ENCODE peak calls at places on chromosome 11, in six cellular contexts. T is cardiac fibroblast, J is mesenchymal stem cell, U is brain microvascular endothelial cell, X is heart right ventricle, P is heart left ventricle. C is an unnamed sample.

GRCh38 chr11:17490232-17490631 is 13.6 kb upstream of the ABCC8 start:
- DNase-seq in T (no peak), J (no peak), U (no peak), X (no peak), P (no peak), C (no peak)

GRCh38 chr11:62725686-62726085 is 1.6 kb downstream of the HNRNPUL2 start:
- DNase-seq in T (no peak), J (no peak), U (no peak), X (no peak), P (no peak), C (no peak)

GRCh38 chr11:79087957-79088318 is 352.9 kb downstream of the TENM4 start:
- DNase-seq in T (peak), J (peak), U (peak), X (no peak), P (no peak), C (no peak)

GRCh38 chr11:69638941-69639681 is 1.8 kb upstream of the CCND1 start:
- DNase-seq in T (peak), J (peak), U (peak), X (peak), P (peak), C (peak)

GRCh38 chr11:71324788-71325417 is 72.5 kb upstream of the SHANK2 start:
- DNase-seq in T (no peak), J (no peak), U (no peak), X (no peak), P (no peak), C (no peak)

GRCh38 chr11:125270711-125271110 is 106.2 kb downstream of the PKNOX2 start:
- DNase-seq in T (no peak), J (no peak), U (peak), X (no peak), P (no peak), C (no peak)

GRCh38 chr11:17563248-17563647 is 16.2 kb downstream of the OTOG start:
- DNase-seq in T (no peak), J (no peak), U (no peak), X (no peak), P (no peak), C (no peak)

GRCh38 chr11:102730036-102730815 is 5.5 kb upstream of the MMP8 start:
- DNase-seq in T (peak), J (peak), U (no peak), X (no peak), P (no peak), C (no peak)

GRCh38 chr11:70524096-70524922 is 126.0 kb downstream of the CTTN start:
- DNase-seq in T (peak), J (peak), U (peak), X (no peak), P (peak), C (no peak)

GRCh38 chr11:106627694-106628093 is 390.6 kb downstream of the GUCY1A2 start:
- DNase-seq in T (no peak), J (no peak), U (no peak), X (no peak), P (no peak), C (no peak)

GRCh38 chr11:45625611-45626010 is 39.8 kb downstream of the CHST1 start:
- DNase-seq in T (no peak), J (no peak), U (no peak), X (no peak), P (no peak), C (no peak)

GRCh38 chr11:79487412-79487811 is 46.6 kb upstream of the TENM4 start:
- DNase-seq in T (no peak), J (no peak), U (no peak), X (no peak), P (no peak), C (no peak)

GRCh38 chr11:27718346-27718852 is 18.1 kb upstream of the BDNF start:
- DNase-seq in T (peak), J (peak), U (peak), X (no peak), P (no peak), C (peak)

GRCh38 chr11:60633645-60634044 is 65.8 kb upstream of the MS4A8 start:
- DNase-seq in T (no peak), J (no peak), U (no peak), X (no peak), P (no peak), C (no peak)

GRCh38 chr11:117315285-117316196 is 515 bp downstream of the BACE1 start:
- DNase-seq in T (no peak), J (peak), U (no peak), X (no peak), P (peak), C (no peak)

GRCh38 chr11:1219836-1220810 is 2.7 kb upstream of the MUC5B start:
- DNase-seq in T (peak), J (no peak), U (no peak), X (peak), P (peak), C (no peak)

GRCh38 chr11:112082729-112083128 is 3.8 kb downstream of the TIMM8B start:
- DNase-seq in T (peak), J (peak), U (peak), X (no peak), P (no peak), C (no peak)

GRCh38 chr11:84524422-84525051 is 1102.6 kb downstream of the DLG2 start:
- DNase-seq in T (peak), J (peak), U (no peak), X (no peak), P (no peak), C (no peak)

GRCh38 chr11:1568451-1568911 is 3.6 kb downstream of the DUSP8 start:
- DNase-seq in T (no peak), J (no peak), U (no peak), X (no peak), P (peak), C (no peak)

GRCh38 chr11:14393129-14393528 is 34.1 kb upstream of the RRAS2 start:
- DNase-seq in T (no peak), J (no peak), U (no peak), X (no peak), P (no peak), C (no peak)

GRCh38 chr11:69535928-69536327 is 54.5 kb downstream of the LINC01488 start:
- DNase-seq in T (no peak), J (no peak), U (no peak), X (no peak), P (no peak), C (no peak)

GRCh38 chr11:63769719-63770443 is 1.3 kb upstream of the ZFTA start:
- DNase-seq in T (no peak), J (peak), U (no peak), X (peak), P (no peak), C (no peak)

GRCh38 chr11:7480132-7480531 is 5.2 kb upstream of the OLFML1 start:
- DNase-seq in T (peak), J (no peak), U (no peak), X (no peak), P (no peak), C (peak)

GRCh38 chr11:60477035-60477445 is 15.5 kb upstream of the MS4A12 start:
- DNase-seq in T (no peak), J (no peak), U (no peak), X (no peak), P (no peak), C (no peak)

DNA sequence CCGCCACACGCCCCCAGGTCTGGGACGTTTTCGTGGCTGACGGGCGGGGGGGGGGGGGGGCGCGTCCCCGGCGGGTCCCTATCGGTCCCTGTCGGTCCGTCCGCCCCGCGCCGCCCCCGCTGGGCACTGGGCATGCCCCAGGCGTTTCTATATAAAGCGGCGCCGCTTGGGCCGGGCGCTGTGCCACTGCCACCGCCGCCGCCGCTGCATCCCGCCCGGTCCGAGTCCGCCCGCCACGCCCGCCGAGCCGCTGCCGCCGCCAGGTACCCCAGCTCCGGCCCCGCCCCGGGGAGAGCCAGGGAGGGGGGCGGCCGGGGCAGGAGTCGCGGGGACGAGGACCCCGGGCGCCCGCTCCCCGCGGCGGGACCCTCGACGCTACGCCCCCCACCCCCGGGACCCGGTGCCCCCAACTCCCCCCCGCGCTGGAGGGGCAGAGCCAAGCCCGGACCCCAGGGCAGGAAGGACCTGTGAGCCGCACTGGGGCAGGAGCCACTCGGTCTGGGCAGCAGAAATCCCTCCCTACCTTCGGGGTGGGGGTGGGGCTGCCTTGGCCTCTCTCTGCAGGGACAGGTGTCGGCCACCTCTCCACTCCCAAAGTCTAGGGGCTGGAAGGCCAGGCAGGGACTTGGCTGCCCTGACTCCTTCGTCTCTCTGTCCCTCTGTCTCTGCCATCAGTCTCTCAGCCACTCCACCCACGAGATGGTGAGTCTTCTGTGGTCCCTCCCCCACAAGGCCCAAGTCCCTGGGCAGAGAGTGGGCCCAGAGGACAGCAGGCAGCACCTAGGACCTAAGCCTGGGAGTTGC is at the start of gene CARNS1:
- DNase-seq in T (no peak), J (no peak), U (no peak), X (no peak), P (no peak), C (no peak)
- H3K4me3 ChIP-seq in T (no peak), J (peak), U (no peak), X (peak), P (peak), C (peak)

GRCh38 chr11:16225623-16226022 is 130.7 kb downstream of the SOX6 start:
- DNase-seq in T (no peak), J (peak), U (no peak), X (no peak), P (no peak), C (no peak)
- H3K4me3 ChIP-seq in T (no peak), J (no peak), U (no peak), X (no peak), P (no peak), C (no peak)

DNA sequence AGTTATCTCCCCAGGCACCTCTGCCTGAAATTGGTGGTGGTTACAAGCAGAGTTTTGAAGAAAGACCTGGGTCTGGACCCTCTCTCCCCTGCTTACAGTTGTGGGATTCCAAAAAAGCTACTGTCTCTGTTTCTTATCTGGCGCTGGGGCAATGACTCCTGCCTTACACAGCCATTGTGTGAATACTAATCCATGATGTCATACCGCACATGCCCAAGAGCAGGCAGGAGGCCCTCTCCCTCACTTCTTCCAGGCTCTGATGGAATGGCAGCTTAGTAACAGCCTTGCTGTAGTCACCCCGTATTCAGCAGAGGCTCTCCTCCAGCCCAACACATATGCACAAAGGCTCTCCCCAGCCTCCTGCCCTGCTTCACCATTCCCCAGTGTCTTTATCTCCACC is 165.8 kb downstream of the ETS1 start:
- DNase-seq in T (peak), J (peak), U (peak), X (no peak), P (no peak), C (no peak)
- H3K4me3 ChIP-seq in T (no peak), J (no peak), U (no peak), X (no peak), P (no peak), C (no peak)

DNA sequence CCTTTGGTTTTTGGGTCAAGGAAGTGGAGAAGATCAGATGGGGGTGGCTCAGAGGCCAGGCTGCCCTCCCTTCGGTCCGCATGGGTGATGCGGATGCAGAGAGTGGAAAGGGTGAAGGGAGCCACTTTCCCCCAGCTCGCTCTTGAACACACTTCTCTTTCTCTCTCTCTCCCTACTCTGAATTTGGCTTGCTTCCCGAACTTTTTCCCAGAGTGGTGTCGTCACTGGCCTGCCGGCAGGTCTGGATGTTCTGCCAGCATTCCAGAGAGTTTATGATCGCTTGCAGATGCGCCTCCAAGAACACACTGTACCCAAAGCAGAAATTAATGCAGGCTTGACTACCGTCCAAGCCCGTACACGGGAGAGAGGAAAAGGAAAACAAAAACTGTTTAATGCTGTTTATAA is 103.2 kb downstream of the ZBTB16 start:
- DNase-seq in T (peak), J (peak), U (peak), X (peak), P (peak), C (peak)
- H3K4me3 ChIP-seq in T (no peak), J (no peak), U (no peak), X (peak), P (no peak), C (no peak)

DNA sequence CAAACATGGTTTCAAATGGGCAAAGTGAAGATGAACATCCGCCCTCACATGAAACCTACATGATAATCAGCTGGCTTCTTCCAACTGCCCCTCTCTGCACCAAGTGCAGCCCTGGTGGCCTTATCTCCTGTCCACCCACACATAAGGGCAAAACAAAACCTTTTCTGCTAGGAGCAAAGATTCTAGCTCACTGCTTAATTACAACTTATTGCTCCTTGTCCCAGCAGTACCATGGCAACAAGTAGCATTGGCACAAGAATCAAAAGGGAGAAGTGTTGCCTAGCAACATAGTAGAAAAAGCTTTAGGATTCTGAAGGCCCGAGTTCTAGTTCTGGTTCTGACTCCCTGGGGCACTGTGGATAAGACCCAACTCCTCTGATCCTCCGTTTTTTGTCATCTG is 68.7 kb upstream of the BMAL1 start:
- DNase-seq in T (peak), J (no peak), U (no peak), X (no peak), P (no peak), C (no peak)
- H3K4me3 ChIP-seq in T (no peak), J (no peak), U (no peak), X (no peak), P (no peak), C (no peak)

GRCh38 chr11:129374081-129374992 is 1.3 kb upstream of the BARX2 start:
- DNase-seq in T (no peak), J (peak), U (no peak), X (no peak), P (no peak), C (no peak)

GRCh38 chr11:129373489-129373953 is 2.1 kb upstream of the BARX2 start:
- DNase-seq in T (no peak), J (peak), U (no peak), X (no peak), P (no peak), C (no peak)

GRCh38 chr11:129376658-129377341 is 1.2 kb downstream of the BARX2 start:
- DNase-seq in T (no peak), J (no peak), U (no peak), X (no peak), P (no peak), C (no peak)

GRCh38 chr11:129375731-129376657 is at the start of gene BARX2:
- DNase-seq in T (peak), J (peak), U (peak), X (no peak), P (peak), C (peak)

GRCh38 chr11:129374993-129375721 is 491 bp upstream of the BARX2 start:
- DNase-seq in T (no peak), J (peak), U (no peak), X (no peak), P (no peak), C (no peak)
- H3K4me3 ChIP-seq in T (no peak), J (no peak), U (peak), X (peak), P (peak), C (no peak)

DNA sequence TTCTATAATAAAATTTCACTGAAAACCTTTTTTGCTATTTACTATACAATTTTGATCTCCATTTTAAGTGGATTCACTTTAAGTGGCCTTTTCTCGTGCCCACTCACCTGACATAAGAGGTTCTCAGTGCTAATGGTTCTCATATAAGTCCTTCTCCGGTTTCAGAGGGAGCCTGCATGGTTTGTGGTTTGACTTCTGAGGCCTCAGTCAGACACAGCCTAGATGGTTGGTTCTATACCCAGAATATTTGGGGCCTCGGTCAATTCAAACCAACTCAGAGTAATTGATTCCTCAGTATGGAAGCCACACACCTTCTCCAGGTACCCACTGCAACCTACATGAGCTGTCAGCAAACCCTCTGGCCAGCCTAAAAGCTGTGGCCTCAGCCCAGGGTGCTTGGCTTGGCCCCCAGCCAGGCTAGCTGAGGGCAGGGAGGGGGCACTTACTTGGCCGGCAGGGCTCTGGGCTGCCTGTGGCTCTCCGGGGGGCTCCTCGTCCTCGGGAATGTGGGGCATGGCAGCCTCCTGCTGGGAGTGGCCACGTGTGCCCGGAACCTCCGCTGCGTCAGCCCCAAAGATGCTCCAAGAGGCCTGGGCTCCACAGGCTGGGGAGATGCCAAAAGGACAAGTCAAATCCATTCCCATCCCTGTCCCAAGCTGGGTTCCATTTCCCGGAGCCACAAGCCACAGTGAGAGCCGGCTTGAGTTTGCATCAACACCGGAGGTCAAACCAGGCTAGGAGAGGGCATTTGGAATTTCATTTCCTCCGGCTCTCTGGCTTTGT is 41.8 kb downstream of the IRAG1 start:
- DNase-seq in T (no peak), J (peak), U (no peak), X (no peak), P (no peak), C (no peak)
- H3K4me3 ChIP-seq in T (no peak), J (no peak), U (no peak), X (no peak), P (no peak), C (no peak)

DNA sequence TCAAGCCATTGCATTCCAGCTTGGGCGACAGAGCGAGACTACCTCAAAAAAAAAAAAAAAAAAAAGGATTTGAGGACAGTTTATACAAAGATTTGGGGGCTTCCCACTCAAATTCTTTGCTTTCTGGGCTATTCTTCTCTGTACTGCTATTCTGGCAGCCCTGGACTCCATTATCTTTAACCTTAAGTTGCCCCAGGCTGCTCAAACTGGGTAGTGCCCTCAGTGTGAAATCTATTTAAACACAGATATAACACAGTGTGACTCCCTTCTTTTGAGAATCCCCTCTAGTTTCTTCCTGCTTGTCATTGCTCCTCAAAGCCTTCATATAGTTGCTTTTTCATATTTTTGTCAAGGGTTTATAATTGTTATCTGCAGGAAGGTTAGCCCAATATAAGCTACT is 49.5 kb upstream of the WEE1 start:
- DNase-seq in T (no peak), J (no peak), U (no peak), X (no peak), P (no peak), C (no peak)
- H3K4me3 ChIP-seq in T (no peak), J (no peak), U (no peak), X (no peak), P (no peak), C (no peak)

DNA sequence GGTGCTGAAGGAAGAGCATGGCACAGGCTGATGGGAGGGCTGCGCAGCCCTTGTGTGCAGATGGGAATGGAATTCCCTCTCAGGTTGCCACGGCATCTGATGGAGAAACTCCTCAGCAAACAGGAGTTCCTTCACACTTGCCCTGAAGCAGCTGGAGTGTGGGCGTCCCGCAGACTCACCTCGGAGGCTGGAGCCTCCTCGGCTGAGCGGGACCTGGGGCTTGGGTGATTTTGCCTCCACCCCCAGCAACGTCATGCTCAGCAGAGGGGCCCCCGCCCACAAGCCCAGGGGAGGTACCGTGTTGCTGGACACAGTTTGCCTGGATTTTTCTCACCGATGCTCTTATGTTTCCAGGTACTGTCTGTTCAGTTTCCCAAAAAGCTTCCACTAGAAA is 63.4 kb downstream of the MYO7A start:
- DNase-seq in T (no peak), J (no peak), U (no peak), X (no peak), P (peak), C (no peak)
- H3K4me3 ChIP-seq in T (peak), J (no peak), U (no peak), X (no peak), P (no peak), C (no peak)

C was measured in AG09309.